ENCODE peak calls at places on chromosomes 6 and 20, in four cellular contexts. One of them, this sample, is unnamed.

GRCh38 chr6:119368917-119369316 is 19.4 kb upstream of the MAN1A1 start:
- DNase-seq in GM12878: no peak
- DNase-seq in SK-N-SH: no peak
- DNase-seq in K562: no peak
- DNase-seq in this sample: no peak

GRCh38 chr6:143745160-143746133 is 67.7 kb downstream of the PHACTR2 start:
- DNase-seq in GM12878: no peak
- DNase-seq in SK-N-SH: peak
- DNase-seq in K562: no peak
- DNase-seq in this sample: peak

GRCh38 chr6:151389640-151390275 is 1.6 kb downstream of the ZBTB2 start:
- DNase-seq in K562: peak
- DNase-seq in GM12878: no peak
- DNase-seq in SK-N-SH: peak
- DNase-seq in this sample: peak

GRCh38 chr6:56684342-56685101 is 41.8 kb upstream of the DST start:
- DNase-seq in K562: no peak
- DNase-seq in SK-N-SH: no peak
- DNase-seq in GM12878: no peak
- DNase-seq in this sample: no peak

GRCh38 chr20:32621071-32621913 is 36.2 kb upstream of the NOL4L start:
- DNase-seq in SK-N-SH: peak
- DNase-seq in GM12878: no peak
- DNase-seq in K562: peak
- DNase-seq in this sample: no peak

GRCh38 chr6:24981385-24981758 is 45.6 kb upstream of the RIPOR2 start:
- DNase-seq in GM12878: no peak
- DNase-seq in SK-N-SH: no peak
- DNase-seq in K562: no peak
- DNase-seq in this sample: peak

GRCh38 chr20:5039255-5039657 is 37.9 kb upstream of the SLC23A2 start:
- DNase-seq in K562: no peak
- DNase-seq in GM12878: peak
- DNase-seq in SK-N-SH: no peak
- DNase-seq in this sample: no peak

GRCh38 chr20:16810216-16810615 is 62.1 kb downstream of the OTOR start:
- DNase-seq in K562: no peak
- DNase-seq in GM12878: no peak
- DNase-seq in SK-N-SH: no peak
- DNase-seq in this sample: no peak

GRCh38 chr20:15860850-15861249 is 712.4 kb downstream of the KIF16B start:
- DNase-seq in SK-N-SH: no peak
- DNase-seq in K562: no peak
- DNase-seq in GM12878: no peak
- DNase-seq in this sample: no peak

GRCh38 chr6:79077680-79078056 is 386 bp downstream of the PHIP start:
- DNase-seq in SK-N-SH: peak
- DNase-seq in GM12878: no peak
- DNase-seq in K562: peak
- DNase-seq in this sample: no peak

GRCh38 chr6:5968817-5969726 is 37.7 kb downstream of the NRN1 start:
- DNase-seq in SK-N-SH: no peak
- DNase-seq in GM12878: no peak
- DNase-seq in K562: no peak
- DNase-seq in this sample: no peak

GRCh38 chr20:53413188-53413631 is 180.4 kb downstream of the ZNF217 start:
- DNase-seq in GM12878: peak
- DNase-seq in SK-N-SH: no peak
- DNase-seq in K562: peak
- DNase-seq in this sample: no peak

GRCh38 chr6:76382201-76382600 is 309.7 kb upstream of the IMPG1 start:
- DNase-seq in GM12878: no peak
- DNase-seq in K562: no peak
- DNase-seq in SK-N-SH: no peak
- DNase-seq in this sample: no peak

GRCh38 chr20:21513881-21514540 is at the start of gene NKX2-2:
- DNase-seq in GM12878: no peak
- DNase-seq in K562: no peak
- DNase-seq in SK-N-SH: peak
- DNase-seq in this sample: no peak

GRCh38 chr20:58751956-58752355 is 59.4 kb downstream of the NPEPL1 start:
- DNase-seq in K562: no peak
- DNase-seq in GM12878: no peak
- DNase-seq in SK-N-SH: no peak
- DNase-seq in this sample: no peak

GRCh38 chr20:47973519-47974233 is 188.4 kb upstream of the SULF2 start:
- DNase-seq in SK-N-SH: no peak
- DNase-seq in K562: no peak
- DNase-seq in GM12878: no peak
- DNase-seq in this sample: no peak

GRCh38 chr6:165834613-165835259 is 171.7 kb upstream of the PDE10A start:
- DNase-seq in K562: no peak
- DNase-seq in GM12878: no peak
- DNase-seq in SK-N-SH: no peak
- DNase-seq in this sample: peak

GRCh38 chr6:107555449-107555848 is 65.5 kb downstream of the SOBP start:
- DNase-seq in GM12878: no peak
- DNase-seq in K562: no peak
- DNase-seq in SK-N-SH: peak
- DNase-seq in this sample: no peak

GRCh38 chr6:107560657-107561056 is 70.7 kb downstream of the SOBP start:
- DNase-seq in SK-N-SH: no peak
- DNase-seq in GM12878: no peak
- DNase-seq in K562: no peak
- DNase-seq in this sample: peak

GRCh38 chr6:107554326-107554725 is 64.4 kb downstream of the SOBP start:
- DNase-seq in SK-N-SH: no peak
- DNase-seq in K562: no peak
- DNase-seq in GM12878: no peak
- DNase-seq in this sample: no peak

GRCh38 chr6:107554918-107555317 is 65.0 kb downstream of the SOBP start:
- DNase-seq in SK-N-SH: no peak
- DNase-seq in K562: no peak
- DNase-seq in GM12878: no peak
- DNase-seq in this sample: no peak

GRCh38 chr6:107557698-107558097 is 67.8 kb downstream of the SOBP start:
- DNase-seq in K562: no peak
- DNase-seq in SK-N-SH: no peak
- DNase-seq in GM12878: no peak
- DNase-seq in this sample: no peak
- TF ChIP-seq RCOR1 in K562: no peak
- TF ChIP-seq RCOR1 in SK-N-SH: no peak
- TF ChIP-seq RCOR1 in GM12878: no peak
- TF ChIP-seq RCOR1 in this sample: no peak

GRCh38 chr6:4178737-4179333 is 43.5 kb upstream of the ECI2 start:
- DNase-seq in K562: peak
- DNase-seq in SK-N-SH: no peak
- DNase-seq in GM12878: no peak
- DNase-seq in this sample: no peak
- TF ChIP-seq SMC3 in K562: no peak
- TF ChIP-seq SMC3 in SK-N-SH: no peak
- TF ChIP-seq SMC3 in GM12878: no peak
- TF ChIP-seq SMC3 in this sample: no peak

GRCh38 chr20:50248104-50248631 is 57.5 kb downstream of the CEBPB start:
- DNase-seq in SK-N-SH: no peak
- DNase-seq in GM12878: no peak
- DNase-seq in K562: peak
- DNase-seq in this sample: peak

GRCh38 chr20:50246367-50247195 is 56.0 kb downstream of the CEBPB start:
- DNase-seq in GM12878: no peak
- DNase-seq in SK-N-SH: no peak
- DNase-seq in K562: no peak
- DNase-seq in this sample: no peak

GRCh38 chr20:50249447-50250388 is 59.1 kb downstream of the CEBPB start:
- DNase-seq in K562: no peak
- DNase-seq in GM12878: no peak
- DNase-seq in SK-N-SH: no peak
- DNase-seq in this sample: no peak

GRCh38 chr20:50245561-50246366 is 55.1 kb downstream of the CEBPB start:
- DNase-seq in SK-N-SH: no peak
- DNase-seq in K562: no peak
- DNase-seq in GM12878: no peak
- DNase-seq in this sample: peak

DNA sequence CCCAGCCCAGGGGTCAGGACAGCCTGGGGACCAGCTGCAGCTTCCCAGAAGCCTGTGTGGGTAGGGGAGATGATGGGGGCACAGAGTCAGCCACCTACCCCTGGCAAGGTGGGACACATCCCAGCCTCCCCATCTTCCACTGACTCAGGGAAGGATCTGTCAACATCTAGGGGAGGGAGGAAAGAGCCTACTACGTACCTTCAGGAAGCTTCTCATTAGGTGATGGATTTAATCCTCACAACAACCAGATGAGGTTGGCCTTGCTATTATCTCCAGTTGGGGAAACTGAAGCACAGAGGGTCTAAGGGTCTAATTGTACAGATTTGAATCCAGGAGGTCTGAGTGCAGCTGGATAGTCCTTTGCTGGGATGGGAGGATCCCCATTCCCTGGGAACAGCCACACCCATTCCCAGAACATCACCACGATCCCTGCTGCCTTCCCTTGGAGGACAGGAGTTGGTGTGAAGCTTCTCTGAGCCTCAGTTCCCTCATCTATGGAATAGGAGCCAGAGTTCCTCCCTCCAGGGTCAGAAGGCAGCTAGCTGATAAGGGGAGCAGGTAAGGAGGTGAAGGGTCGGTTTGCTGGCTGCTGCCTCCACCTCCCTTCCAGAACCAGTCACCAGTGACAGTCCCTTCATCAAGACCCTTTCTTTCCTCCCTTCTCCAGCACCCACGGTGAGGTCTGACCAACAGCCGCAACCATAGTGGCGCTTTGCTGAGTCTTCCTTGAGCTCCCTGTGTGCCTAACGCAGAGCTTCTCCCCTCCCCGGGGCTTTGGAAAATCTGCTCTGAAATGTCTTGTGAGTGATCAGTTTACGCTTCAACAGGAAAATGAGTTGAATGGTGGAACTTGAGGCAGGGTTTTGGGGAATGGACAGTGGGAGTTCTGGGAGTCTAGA is 56.8 kb downstream of the CEBPB start:
- DNase-seq in GM12878: no peak
- DNase-seq in K562: no peak
- DNase-seq in SK-N-SH: no peak
- DNase-seq in this sample: no peak
- TF ChIP-seq MXI1 in GM12878: no peak
- TF ChIP-seq MXI1 in K562: no peak
- TF ChIP-seq MXI1 in SK-N-SH: no peak
- TF ChIP-seq MXI1 in this sample: no peak

GRCh38 chr6:51339108-51339507 is 520.4 kb downstream of the TFAP2B start:
- DNase-seq in SK-N-SH: no peak
- DNase-seq in K562: no peak
- DNase-seq in GM12878: no peak
- DNase-seq in this sample: no peak
- TF ChIP-seq RCOR1 in SK-N-SH: no peak
- TF ChIP-seq RCOR1 in K562: no peak
- TF ChIP-seq RCOR1 in GM12878: no peak
- TF ChIP-seq RCOR1 in this sample: no peak

GRCh38 chr6:27275025-27275956 is 27.8 kb downstream of the PRSS16 start:
- DNase-seq in GM12878: no peak
- DNase-seq in K562: peak
- DNase-seq in SK-N-SH: peak
- DNase-seq in this sample: no peak
- TF ChIP-seq SMC3 in GM12878: no peak
- TF ChIP-seq SMC3 in K562: no peak
- TF ChIP-seq SMC3 in SK-N-SH: no peak
- TF ChIP-seq SMC3 in this sample: no peak

GRCh38 chr20:61353261-61353995 is 101.4 kb downstream of the CDH4 start:
- DNase-seq in GM12878: no peak
- DNase-seq in K562: no peak
- DNase-seq in SK-N-SH: no peak
- DNase-seq in this sample: peak
- TF ChIP-seq MXI1 in GM12878: no peak
- TF ChIP-seq MXI1 in K562: no peak
- TF ChIP-seq MXI1 in SK-N-SH: no peak
- TF ChIP-seq MXI1 in this sample: no peak

GRCh38 chr6:103268335-103268734 is 1591.4 kb downstream of the HACE1 start:
- DNase-seq in GM12878: no peak
- DNase-seq in K562: no peak
- DNase-seq in SK-N-SH: no peak
- DNase-seq in this sample: no peak

GRCh38 chr6:103273048-103273447 is 1586.7 kb downstream of the HACE1 start:
- DNase-seq in SK-N-SH: peak
- DNase-seq in GM12878: no peak
- DNase-seq in K562: no peak
- DNase-seq in this sample: no peak
- TF ChIP-seq RCOR1 in SK-N-SH: no peak
- TF ChIP-seq RCOR1 in GM12878: no peak
- TF ChIP-seq RCOR1 in K562: no peak
- TF ChIP-seq RCOR1 in this sample: no peak

GRCh38 chr20:61933481-61933950 is 132.2 kb downstream of the TAF4 start:
- DNase-seq in SK-N-SH: no peak
- DNase-seq in GM12878: no peak
- DNase-seq in K562: no peak
- DNase-seq in this sample: no peak
- TF ChIP-seq SMC3 in SK-N-SH: no peak
- TF ChIP-seq SMC3 in GM12878: no peak
- TF ChIP-seq SMC3 in K562: no peak
- TF ChIP-seq SMC3 in this sample: no peak